ENCODE peak calls at places on chromosomes 5 and 9, in four cellular contexts. One of them, this sample, is unnamed.

GRCh38 chr5:141186897-141187512 is at the start of gene PCDHB9:
- DNase-seq in naive thymus-derived CD4-positive, alpha-beta T cell: no peak
- DNase-seq in prostate gland: no peak
- DNase-seq in islet precursor cell: no peak
- DNase-seq in this sample: no peak

GRCh38 chr9:134449180-134449916 is 123.1 kb downstream of the RXRA start:
- DNase-seq in naive thymus-derived CD4-positive, alpha-beta T cell: peak
- DNase-seq in prostate gland: peak
- DNase-seq in islet precursor cell: peak
- DNase-seq in this sample: peak

GRCh38 chr5:114266374-114266773 is 95.5 kb upstream of the KCNN2 start:
- DNase-seq in naive thymus-derived CD4-positive, alpha-beta T cell: no peak
- DNase-seq in prostate gland: no peak
- DNase-seq in islet precursor cell: no peak
- DNase-seq in this sample: no peak

GRCh38 chr9:134469041-134469875 is 143.0 kb downstream of the RXRA start:
- DNase-seq in naive thymus-derived CD4-positive, alpha-beta T cell: no peak
- DNase-seq in prostate gland: no peak
- DNase-seq in islet precursor cell: peak
- DNase-seq in this sample: peak

GRCh38 chr9:130847306-130848217 is 12.5 kb downstream of the ABL1 start:
- DNase-seq in naive thymus-derived CD4-positive, alpha-beta T cell: no peak
- DNase-seq in prostate gland: no peak
- DNase-seq in islet precursor cell: peak
- DNase-seq in this sample: peak

GRCh38 chr9:31719262-31719661 is 665.2 kb upstream of the ACO1 start:
- DNase-seq in naive thymus-derived CD4-positive, alpha-beta T cell: no peak
- DNase-seq in prostate gland: no peak
- DNase-seq in islet precursor cell: no peak
- DNase-seq in this sample: no peak

GRCh38 chr5:142325677-142326479 is 1.1 kb upstream of the SPRY4 start:
- DNase-seq in naive thymus-derived CD4-positive, alpha-beta T cell: peak
- DNase-seq in prostate gland: peak
- DNase-seq in islet precursor cell: peak
- DNase-seq in this sample: peak

GRCh38 chr5:116600876-116601275 is 26.3 kb upstream of the SEMA6A start:
- DNase-seq in naive thymus-derived CD4-positive, alpha-beta T cell: no peak
- DNase-seq in prostate gland: no peak
- DNase-seq in islet precursor cell: no peak
- DNase-seq in this sample: no peak

GRCh38 chr9:34380511-34381315 is 4.0 kb upstream of the MYORG start:
- DNase-seq in naive thymus-derived CD4-positive, alpha-beta T cell: peak
- DNase-seq in prostate gland: peak
- DNase-seq in islet precursor cell: peak
- DNase-seq in this sample: peak

This sample was measured in ureter.